ENCODE peak calls at places on chromosome 12, in ten cellular contexts. K, F, Q, T, W, U, J, M, D and E are unnamed samples.

GRCh38 chr12:70052931-70053497 is 190.2 kb upstream of the CNOT2 start:
- DNase-seq in K (peak; percentile 68), F (peak; percentile 86), Q (peak; percentile 80), T (peak; percentile 51), W (no peak), U (no peak), J (no peak), M (no peak), D (no peak), E (peak; percentile 39)

GRCh38 chr12:50589650-50590435 is 85.1 kb downstream of the DIP2B start:
- DNase-seq in K (peak; percentile 53), F (peak; percentile 95), Q (peak; percentile 91), T (peak; percentile 85), W (peak; percentile 30), U (no peak), J (no peak), M (peak; percentile 5), D (no peak), E (peak; percentile 72)

GRCh38 chr12:106724934-106725333 is 49.5 kb upstream of the RIC8B start:
- DNase-seq in K (no peak), F (no peak), Q (no peak), T (no peak), W (no peak), U (no peak), J (no peak), M (no peak), D (no peak), E (no peak)

GRCh38 chr12:38905480-38906351 is at the start of gene CPNE8:
- DNase-seq in K (peak; percentile 88), F (peak; percentile 84), Q (peak; percentile 72), T (peak; percentile 81), W (peak; percentile 34), U (peak; percentile 2), J (no peak), M (peak; percentile 16), D (peak; percentile 86), E (no peak)

GRCh38 chr12:129351481-129351880 is 498.2 kb downstream of the GLT1D1 start:
- DNase-seq in K (no peak), F (no peak), Q (no peak), T (no peak), W (no peak), U (no peak), J (no peak), M (no peak), D (no peak), E (no peak)

GRCh38 chr12:40215977-40216376 is 8.8 kb upstream of the LRRK2 start:
- DNase-seq in K (peak; percentile 60), F (no peak), Q (peak; percentile 61), T (no peak), W (no peak), U (no peak), J (no peak), M (no peak), D (no peak), E (no peak)

GRCh38 chr12:9910716-9911421 is 21.3 kb downstream of the CLEC2A start:
- DNase-seq in K (no peak), F (peak; percentile 15), Q (peak; percentile 7), T (peak; percentile 5), W (no peak), U (no peak), J (no peak), M (no peak), D (no peak), E (no peak)

GRCh38 chr12:119940881-119941280 is 48.2 kb upstream of the BICDL1 start:
- DNase-seq in K (peak; percentile 98), F (peak; percentile 94), Q (peak; percentile 65), T (peak; percentile 86), W (no peak), U (no peak), J (no peak), M (no peak), D (no peak), E (peak; percentile 13)

GRCh38 chr12:90842477-90842876 is 112.5 kb downstream of the CCER1 start:
- DNase-seq in K (no peak), F (no peak), Q (no peak), T (no peak), W (no peak), U (no peak), J (no peak), M (no peak), D (no peak), E (no peak)

GRCh38 chr12:25710149-25710548 is 157.1 kb upstream of the LMNTD1 start:
- DNase-seq in K (no peak), F (no peak), Q (no peak), T (no peak), W (no peak), U (no peak), J (no peak), M (no peak), D (no peak), E (no peak)

GRCh38 chr12:24933694-24934407 is 15.1 kb downstream of the BCAT1 start:
- DNase-seq in K (no peak), F (no peak), Q (no peak), T (no peak), W (no peak), U (no peak), J (no peak), M (no peak), D (no peak), E (no peak)

GRCh38 chr12:111425655-111426054 is 19.9 kb downstream of the SH2B3 start:
- DNase-seq in K (peak; percentile 61), F (no peak), Q (no peak), T (no peak), W (no peak), U (no peak), J (no peak), M (no peak), D (no peak), E (no peak)

GRCh38 chr12:47017901-47018479 is 61.4 kb upstream of the PCED1B start:
- DNase-seq in K (peak; percentile 59), F (peak; percentile 82), Q (peak; percentile 67), T (peak; percentile 59), W (no peak), U (no peak), J (no peak), M (no peak), D (no peak), E (no peak)

GRCh38 chr12:981176-981828 is 9.7 kb upstream of the ERC1 start:
- DNase-seq in K (no peak), F (peak; percentile 59), Q (no peak), T (peak; percentile 5), W (no peak), U (no peak), J (no peak), M (no peak), D (no peak), E (no peak)

GRCh38 chr12:51620448-51620847 is 29.4 kb downstream of the SCN8A start:
- DNase-seq in K (no peak), F (no peak), Q (peak; percentile 63), T (no peak), W (no peak), U (no peak), J (no peak), M (no peak), D (no peak), E (peak; percentile 68)

GRCh38 chr12:130195369-130195768 is 33.1 kb downstream of the FZD10 start:
- DNase-seq in K (no peak), F (no peak), Q (no peak), T (no peak), W (no peak), U (no peak), J (no peak), M (no peak), D (no peak), E (no peak)

GRCh38 chr12:72036393-72036792 is 97.7 kb downstream of the TPH2 start:
- DNase-seq in K (no peak), F (no peak), Q (no peak), T (no peak), W (no peak), U (no peak), J (no peak), M (no peak), D (no peak), E (no peak)

GRCh38 chr12:46770501-46771183 is 55.2 kb downstream of the SLC38A4 start:
- DNase-seq in K (no peak), F (no peak), Q (peak; percentile 55), T (peak; percentile 56), W (no peak), U (no peak), J (no peak), M (no peak), D (no peak), E (no peak)

GRCh38 chr12:114668151-114668891 is 15.7 kb downstream of the TBX3 start:
- DNase-seq in K (peak; percentile 94), F (peak; percentile 86), Q (peak; percentile 96), T (peak; percentile 91), W (no peak), U (no peak), J (peak; percentile 77), M (no peak), D (peak; percentile 73), E (no peak)

GRCh38 chr12:109099426-109100020 is 2.1 kb downstream of the UNG start:
- DNase-seq in K (no peak), F (no peak), Q (peak; percentile 17), T (no peak), W (peak; percentile 30), U (no peak), J (no peak), M (no peak), D (no peak), E (no peak)

GRCh38 chr12:117045998-117046374 is 53.2 kb downstream of the TESC start:
- DNase-seq in K (no peak), F (no peak), Q (no peak), T (no peak), W (no peak), U (no peak), J (no peak), M (no peak), D (no peak), E (no peak)

GRCh38 chr12:103841690-103842584 is 903 bp upstream of the NT5DC3 start:
- DNase-seq in K (peak; percentile 97), F (peak; percentile 97), Q (peak; percentile 90), T (peak; percentile 99), W (peak; percentile 14), U (peak; percentile 3), J (no peak), M (peak; percentile 8), D (peak; percentile 53), E (peak; percentile 74)

GRCh38 chr12:116372815-116373214 is 95.3 kb upstream of the MED13L start:
- DNase-seq in K (no peak), F (no peak), Q (no peak), T (no peak), W (no peak), U (no peak), J (no peak), M (no peak), D (no peak), E (no peak)

GRCh38 chr12:1277905-1278304 is 286.9 kb downstream of the ERC1 start:
- DNase-seq in K (no peak), F (no peak), Q (no peak), T (no peak), W (peak; percentile 34), U (no peak), J (no peak), M (peak; percentile 7), D (no peak), E (no peak)

GRCh38 chr12:124506145-124506831 is 61.1 kb downstream of the NCOR2 start:
- DNase-seq in K (peak; percentile 38), F (no peak), Q (peak; percentile 76), T (no peak), W (no peak), U (no peak), J (no peak), M (no peak), D (peak; percentile 86), E (no peak)

GRCh38 chr12:38149395-38150073 is 167.0 kb upstream of the ALG10B start:
- DNase-seq in K (peak; percentile 98), F (peak; percentile 95), Q (no peak), T (peak; percentile 95), W (no peak), U (no peak), J (no peak), M (no peak), D (no peak), E (no peak)

GRCh38 chr12:107992870-107993451 is 136.1 kb upstream of the WSCD2 start:
- DNase-seq in K (peak; percentile 60), F (peak; percentile 50), Q (peak; percentile 58), T (peak; percentile 48), W (no peak), U (no peak), J (no peak), M (no peak), D (no peak), E (no peak)

GRCh38 chr12:44174053-44174452 is 338.2 kb downstream of the TMEM117 start:
- DNase-seq in K (no peak), F (no peak), Q (no peak), T (no peak), W (no peak), U (no peak), J (no peak), M (no peak), D (no peak), E (no peak)